ENCODE peak calls at places on chromosomes 6 and 20, in four cellular contexts. U is GM12878; L is CD4-positive, alpha-beta T cell; M is left lung. G is an unnamed sample.
A peak's percentile ranks its signal among the peaks of the same experiment; 100 is the strongest.

GRCh38 chr20:12591949-12592470 is 416.8 kb upstream of the SPTLC3 start:
- ATAC-seq in U (no peak), L (no peak), M (peak; percentile 89), G (no peak)

GRCh38 chr6:46629698-46630097 is 22.9 kb downstream of the CYP39A1 start:
- ATAC-seq in U (no peak), L (no peak), M (no peak), G (no peak)

GRCh38 chr20:63453029-63453523 is 19.4 kb downstream of the KCNQ2 start:
- ATAC-seq in U (peak; percentile 69), L (peak; percentile 59), M (no peak), G (no peak)

GRCh38 chr20:44093249-44093582 is 93.8 kb downstream of the JPH2 start:
- ATAC-seq in U (no peak), L (no peak), M (no peak), G (no peak)

GRCh38 chr6:140609956-140610355 is 1235.5 kb upstream of the CITED2 start:
- ATAC-seq in U (peak; percentile 44), L (no peak), M (no peak), G (no peak)

GRCh38 chr6:149335924-149336323 is 18.4 kb downstream of the TAB2 start:
- ATAC-seq in U (peak; percentile 50), L (no peak), M (peak; percentile 70), G (peak; percentile 50)

GRCh38 chr6:82641677-82642076 is 278.1 kb downstream of the TPBG start:
- ATAC-seq in U (no peak), L (no peak), M (no peak), G (no peak)

GRCh38 chr6:150723056-150723658 is 123.5 kb downstream of the PLEKHG1 start:
- ATAC-seq in U (no peak), L (no peak), M (no peak), G (no peak)

GRCh38 chr20:49993301-49993751 is 10.5 kb downstream of the SNAI1 start:
- ATAC-seq in U (peak; percentile 62), L (no peak), M (no peak), G (peak; percentile 57)

GRCh38 chr20:59662161-59662560 is 57.8 kb downstream of the PHACTR3 start:
- ATAC-seq in U (no peak), L (no peak), M (no peak), G (no peak)

GRCh38 chr6:135170238-135170637 is 10.9 kb upstream of the MYB start:
- ATAC-seq in U (peak; percentile 56), L (no peak), M (no peak), G (no peak)

GRCh38 chr6:28742668-28743270 is 181.0 kb downstream of the TRIM27 start:
- ATAC-seq in U (no peak), L (no peak), M (no peak), G (no peak)

GRCh38 chr6:144416244-144416643 is 131.1 kb downstream of the UTRN start:
- ATAC-seq in U (no peak), L (no peak), M (no peak), G (no peak)

GRCh38 chr6:34466242-34467185 is 638 bp downstream of the PACSIN1 start:
- ATAC-seq in U (no peak), L (no peak), M (peak; percentile 8), G (no peak)

GRCh38 chr6:126148853-126149252 is 162.5 kb downstream of the TRMT11 start:
- ATAC-seq in U (no peak), L (no peak), M (no peak), G (no peak)

GRCh38 chr6:90231308-90231707 is 65.3 kb downstream of the BACH2 start:
- ATAC-seq in U (no peak), L (no peak), M (no peak), G (no peak)

GRCh38 chr20:63292292-63292701 is 689 bp upstream of the COL20A1 start:
- ATAC-seq in U (no peak), L (no peak), M (no peak), G (no peak)

GRCh38 chr20:52372169-52372568 is 180.6 kb upstream of the ZFP64 start:
- ATAC-seq in U (no peak), L (no peak), M (no peak), G (no peak)

GRCh38 chr20:2892376-2892775 is 19.1 kb downstream of the PTPRA start:
- ATAC-seq in U (no peak), L (no peak), M (no peak), G (no peak)

GRCh38 chr6:4774296-4774695 is 1.9 kb upstream of the CDYL start:
- ATAC-seq in U (no peak), L (no peak), M (no peak), G (no peak)

GRCh38 chr20:4967752-4968477 is 33.4 kb downstream of the SLC23A2 start:
- ATAC-seq in U (no peak), L (no peak), M (no peak), G (no peak)

GRCh38 chr6:7879579-7879978 is 31.0 kb downstream of the TXNDC5 start:
- ATAC-seq in U (no peak), L (no peak), M (no peak), G (no peak)

GRCh38 chr20:44228465-44229258 is 18.1 kb upstream of the OSER1 start:
- ATAC-seq in U (no peak), L (no peak), M (no peak), G (no peak)

GRCh38 chr6:36320475-36320874 is 16.2 kb downstream of the BNIP5 start:
- ATAC-seq in U (no peak), L (no peak), M (no peak), G (no peak)

GRCh38 chr6:106383573-106383972 is 23.1 kb downstream of the CRYBG1 start:
- ATAC-seq in U (no peak), L (no peak), M (no peak), G (no peak)

GRCh38 chr6:135144678-135145508 is 36.2 kb upstream of the MYB start:
- ATAC-seq in U (peak; percentile 75), L (peak; percentile 74), M (peak; percentile 89), G (no peak)

GRCh38 chr6:170160031-170160627 is 130.7 kb downstream of the DLL1 start:
- ATAC-seq in U (no peak), L (no peak), M (no peak), G (no peak)

GRCh38 chr20:44681796-44682566 is 30.5 kb upstream of the ADA start:
- ATAC-seq in U (no peak), L (no peak), M (no peak), G (no peak)

GRCh38 chr6:27545271-27546046 is 72.6 kb upstream of the ZNF184 start:
- ATAC-seq in U (peak; percentile 84), L (no peak), M (no peak), G (no peak)
- H3K27ac ChIP-seq in U (peak overlapping the region; percentile 5), L (no peak overlapping the region), M (no peak overlapping the region), G (no peak overlapping the region)

GRCh38 chr6:63764318-63764916 is 128.8 kb downstream of the PHF3 start:
- ATAC-seq in U (peak; percentile 64), L (no peak), M (peak; percentile 54), G (no peak)

GRCh38 chr6:63760199-63760598 is 124.6 kb downstream of the PHF3 start:
- ATAC-seq in U (no peak), L (no peak), M (no peak), G (no peak)

GRCh38 chr6:63757826-63758225 is 122.2 kb downstream of the PHF3 start:
- ATAC-seq in U (no peak), L (no peak), M (no peak), G (no peak)

DNA sequence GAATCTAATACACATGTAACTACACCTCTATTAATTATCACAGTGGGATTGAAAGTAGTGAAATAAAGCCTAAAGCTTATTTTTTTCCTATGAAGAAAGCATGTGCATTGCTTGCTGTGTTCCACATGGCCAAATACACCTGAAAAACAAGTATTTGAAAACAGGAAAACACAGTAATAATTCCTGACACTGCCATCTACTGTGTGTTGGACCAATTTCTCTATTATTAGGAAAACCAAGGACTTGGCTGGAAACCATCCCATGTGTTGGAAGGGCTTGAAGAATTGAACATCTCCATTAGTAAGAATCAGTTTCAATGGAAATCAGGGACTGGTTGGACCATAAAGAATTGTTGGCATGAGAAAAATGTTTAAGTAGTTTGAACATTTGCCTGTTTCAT is 124.0 kb downstream of the PHF3 start:
- ATAC-seq in U (no peak), L (no peak), M (no peak), G (no peak)
- TF ChIP-seq CTCF in U (no peak), L (no peak), M (no peak), G (no peak)

GRCh38 chr6:2855061-2855519 is 13.4 kb upstream of the SERPINB1 start:
- ATAC-seq in U (no peak), L (no peak), M (no peak), G (no peak)
- H3K27ac ChIP-seq in U (peak overlapping the region; percentile 81), L (no peak overlapping the region), M (peak overlapping the region; percentile 74), G (peak overlapping the region; percentile 62)

DNA sequence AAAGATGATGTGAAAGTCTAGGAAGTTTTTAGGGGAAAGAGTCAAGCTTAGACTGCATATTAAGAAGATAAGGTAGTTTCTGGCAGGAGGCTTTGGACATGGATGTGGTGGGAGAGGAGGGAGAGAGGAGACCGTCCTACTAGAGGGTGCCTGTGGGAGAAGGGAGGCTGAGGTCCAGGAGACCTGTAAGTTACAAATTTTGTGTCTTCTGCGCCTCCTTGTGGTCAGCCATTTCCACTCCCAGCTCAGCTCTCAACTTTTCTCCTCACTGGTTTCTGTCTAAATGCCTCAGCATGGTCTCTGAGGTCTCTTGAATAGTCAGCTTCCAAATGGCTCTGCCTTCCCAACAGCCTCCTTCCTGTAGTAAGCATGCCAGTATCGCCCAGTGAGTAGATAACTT is 193.4 kb downstream of the UNC5CL start:
- ATAC-seq in U (peak; percentile 74), L (no peak), M (peak; percentile 74), G (no peak)
- TF ChIP-seq CTCF in U (peak; percentile 66), L (peak; percentile 30), M (peak; percentile 43), G (peak; percentile 46)

GRCh38 chr6:100593522-100593921 is 128.8 kb upstream of the SIM1 start:
- ATAC-seq in U (peak; percentile 64), L (no peak), M (no peak), G (no peak)
- H3K27ac ChIP-seq in U (no peak overlapping the region), L (no peak overlapping the region), M (no peak overlapping the region), G (no peak overlapping the region)

GRCh38 chr6:111777357-111777756 is 95.9 kb downstream of the FYN start:
- ATAC-seq in U (peak; percentile 82), L (peak; percentile 58), M (no peak), G (no peak)
- TF ChIP-seq CTCF in U (peak; percentile 50), L (peak; percentile 25), M (no peak), G (no peak)

DNA sequence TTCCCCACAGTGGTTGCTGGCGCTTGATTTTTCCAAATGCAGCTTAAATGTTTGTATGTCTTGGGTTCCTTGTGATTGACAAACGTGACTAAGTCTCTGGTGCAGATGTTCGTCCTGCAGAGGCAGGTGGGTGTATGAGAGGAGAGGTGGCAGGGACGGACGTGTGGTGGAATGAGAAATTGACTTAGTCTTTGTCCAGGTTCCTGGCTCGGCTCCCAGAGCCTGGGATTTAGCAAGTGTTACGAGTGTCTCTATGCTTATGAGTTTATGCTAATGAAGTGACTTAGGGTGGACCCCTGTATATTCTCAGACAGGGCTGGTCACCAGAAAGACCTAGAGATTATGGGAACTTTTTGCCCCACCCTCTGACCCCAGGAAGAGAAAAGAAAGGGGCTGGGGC is 361.8 kb downstream of the CDH4 start:
- ATAC-seq in U (no peak), L (no peak), M (no peak), G (no peak)
- H3K27ac ChIP-seq in U (no peak overlapping the region), L (no peak overlapping the region), M (no peak overlapping the region), G (no peak overlapping the region)

DNA sequence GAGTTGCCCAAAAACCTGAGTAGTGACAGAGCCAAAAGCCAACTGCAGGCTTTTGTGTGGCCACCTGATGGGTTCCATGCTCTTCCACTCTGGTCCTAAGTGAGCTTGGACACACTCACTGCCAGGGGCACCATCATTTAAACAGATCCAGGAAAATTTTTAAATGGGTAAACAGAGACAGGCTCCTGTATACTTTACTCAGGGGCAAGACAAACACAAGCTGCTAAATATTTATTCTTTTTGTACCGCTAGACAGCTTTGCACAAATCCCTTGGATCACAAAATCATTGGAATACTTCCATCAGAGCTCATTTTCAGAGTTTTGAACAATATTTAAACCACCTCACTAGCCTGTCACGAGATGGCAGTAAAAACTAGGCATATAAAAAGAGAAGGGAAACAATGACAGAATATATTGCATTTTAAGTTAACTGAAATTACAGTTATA is 31.4 kb downstream of the GCLC start:
- ATAC-seq in U (no peak), L (no peak), M (no peak), G (no peak)
- TF ChIP-seq CTCF in U (no peak), L (no peak), M (no peak), G (peak; percentile 21)